ENCODE peak calls at places on chromosome 20, in seven cellular contexts. One of them, this sample, is unnamed.

GRCh38 chr20:58787211-58788067 is 63.3 kb downstream of the GNAS-AS1 start:
- DNase-seq in ovary: no peak
- DNase-seq in heart left ventricle: no peak
- DNase-seq in mucosa of descending colon: no peak
- DNase-seq in type B pancreatic cell: no peak
- DNase-seq in activated T-helper 9 cell treated with anti-CD3 and anti-CD28 coated beads, Interleukin-2, amount 50 U/mL, for 16 hours: no peak
- DNase-seq in endothelial cell: no peak
- DNase-seq in this sample: no peak

GRCh38 chr20:5504061-5504739 is 187.4 kb upstream of the PROKR2 start:
- DNase-seq in mucosa of descending colon: peak
- DNase-seq in ovary: no peak
- DNase-seq in heart left ventricle: peak
- DNase-seq in type B pancreatic cell: no peak
- DNase-seq in endothelial cell: peak
- DNase-seq in activated T-helper 9 cell treated with anti-CD3 and anti-CD28 coated beads, Interleukin-2, amount 50 U/mL, for 16 hours: no peak
- DNase-seq in this sample: no peak

GRCh38 chr20:13302647-13303425 is 81.8 kb downstream of the ISM1 start:
- DNase-seq in mucosa of descending colon: peak
- DNase-seq in activated T-helper 9 cell treated with anti-CD3 and anti-CD28 coated beads, Interleukin-2, amount 50 U/mL, for 16 hours: no peak
- DNase-seq in ovary: no peak
- DNase-seq in type B pancreatic cell: no peak
- DNase-seq in endothelial cell: peak
- DNase-seq in heart left ventricle: no peak
- DNase-seq in this sample: no peak

GRCh38 chr20:63206878-63207277 is 9.1 kb downstream of the YTHDF1 start:
- DNase-seq in activated T-helper 9 cell treated with anti-CD3 and anti-CD28 coated beads, Interleukin-2, amount 50 U/mL, for 16 hours: no peak
- DNase-seq in endothelial cell: no peak
- DNase-seq in type B pancreatic cell: no peak
- DNase-seq in mucosa of descending colon: no peak
- DNase-seq in heart left ventricle: no peak
- DNase-seq in ovary: no peak
- DNase-seq in this sample: no peak

GRCh38 chr20:63096681-63097335 is 90.0 kb upstream of the BHLHE23 start:
- DNase-seq in heart left ventricle: no peak
- DNase-seq in ovary: peak
- DNase-seq in endothelial cell: no peak
- DNase-seq in mucosa of descending colon: peak
- DNase-seq in activated T-helper 9 cell treated with anti-CD3 and anti-CD28 coated beads, Interleukin-2, amount 50 U/mL, for 16 hours: no peak
- DNase-seq in type B pancreatic cell: peak
- DNase-seq in this sample: no peak

GRCh38 chr20:24411003-24411402 is 58.4 kb upstream of the SYNDIG1 start:
- DNase-seq in heart left ventricle: no peak
- DNase-seq in ovary: no peak
- DNase-seq in activated T-helper 9 cell treated with anti-CD3 and anti-CD28 coated beads, Interleukin-2, amount 50 U/mL, for 16 hours: no peak
- DNase-seq in type B pancreatic cell: no peak
- DNase-seq in mucosa of descending colon: no peak
- DNase-seq in endothelial cell: no peak
- DNase-seq in this sample: no peak

GRCh38 chr20:61780066-61780465 is 285.6 kb downstream of the TAF4 start:
- DNase-seq in type B pancreatic cell: no peak
- DNase-seq in activated T-helper 9 cell treated with anti-CD3 and anti-CD28 coated beads, Interleukin-2, amount 50 U/mL, for 16 hours: no peak
- DNase-seq in ovary: no peak
- DNase-seq in endothelial cell: no peak
- DNase-seq in heart left ventricle: no peak
- DNase-seq in mucosa of descending colon: no peak
- DNase-seq in this sample: no peak

GRCh38 chr20:45206746-45207145 is at the start of gene SEMG1:
- DNase-seq in heart left ventricle: no peak
- DNase-seq in activated T-helper 9 cell treated with anti-CD3 and anti-CD28 coated beads, Interleukin-2, amount 50 U/mL, for 16 hours: no peak
- DNase-seq in ovary: no peak
- DNase-seq in type B pancreatic cell: no peak
- DNase-seq in endothelial cell: no peak
- DNase-seq in mucosa of descending colon: no peak
- DNase-seq in this sample: no peak

GRCh38 chr20:34907616-34908469 is 31.4 kb downstream of the ACSS2 start:
- DNase-seq in heart left ventricle: peak
- DNase-seq in mucosa of descending colon: peak
- DNase-seq in activated T-helper 9 cell treated with anti-CD3 and anti-CD28 coated beads, Interleukin-2, amount 50 U/mL, for 16 hours: no peak
- DNase-seq in endothelial cell: peak
- DNase-seq in ovary: peak
- DNase-seq in type B pancreatic cell: no peak
- DNase-seq in this sample: no peak

GRCh38 chr20:34377072-34377847 is 14.2 kb downstream of the ITCH start:
- DNase-seq in endothelial cell: no peak
- DNase-seq in activated T-helper 9 cell treated with anti-CD3 and anti-CD28 coated beads, Interleukin-2, amount 50 U/mL, for 16 hours: no peak
- DNase-seq in mucosa of descending colon: no peak
- DNase-seq in ovary: no peak
- DNase-seq in heart left ventricle: no peak
- DNase-seq in type B pancreatic cell: peak
- DNase-seq in this sample: no peak

GRCh38 chr20:36086767-36087166 is 67.8 kb upstream of the EPB41L1 start:
- DNase-seq in mucosa of descending colon: no peak
- DNase-seq in endothelial cell: no peak
- DNase-seq in heart left ventricle: no peak
- DNase-seq in ovary: no peak
- DNase-seq in type B pancreatic cell: no peak
- DNase-seq in activated T-helper 9 cell treated with anti-CD3 and anti-CD28 coated beads, Interleukin-2, amount 50 U/mL, for 16 hours: no peak
- DNase-seq in this sample: no peak

GRCh38 chr20:22333885-22334545 is 250.4 kb downstream of the FOXA2 start:
- DNase-seq in ovary: no peak
- DNase-seq in endothelial cell: peak
- DNase-seq in mucosa of descending colon: peak
- DNase-seq in activated T-helper 9 cell treated with anti-CD3 and anti-CD28 coated beads, Interleukin-2, amount 50 U/mL, for 16 hours: no peak
- DNase-seq in type B pancreatic cell: no peak
- DNase-seq in heart left ventricle: peak
- DNase-seq in this sample: no peak

GRCh38 chr20:15265910-15266309 is 928.5 kb upstream of the FLRT3 start:
- DNase-seq in heart left ventricle: no peak
- DNase-seq in activated T-helper 9 cell treated with anti-CD3 and anti-CD28 coated beads, Interleukin-2, amount 50 U/mL, for 16 hours: no peak
- DNase-seq in mucosa of descending colon: no peak
- DNase-seq in ovary: no peak
- DNase-seq in endothelial cell: no peak
- DNase-seq in type B pancreatic cell: no peak
- DNase-seq in this sample: no peak

GRCh38 chr20:25460591-25461280 is 53.3 kb downstream of the GINS1 start:
- DNase-seq in ovary: no peak
- DNase-seq in activated T-helper 9 cell treated with anti-CD3 and anti-CD28 coated beads, Interleukin-2, amount 50 U/mL, for 16 hours: no peak
- DNase-seq in heart left ventricle: no peak
- DNase-seq in type B pancreatic cell: no peak
- DNase-seq in mucosa of descending colon: no peak
- DNase-seq in endothelial cell: no peak
- DNase-seq in this sample: no peak

GRCh38 chr20:43915209-43916072 is 789 bp downstream of the TOX2 start:
- DNase-seq in endothelial cell: peak
- DNase-seq in type B pancreatic cell: no peak
- DNase-seq in activated T-helper 9 cell treated with anti-CD3 and anti-CD28 coated beads, Interleukin-2, amount 50 U/mL, for 16 hours: peak
- DNase-seq in heart left ventricle: no peak
- DNase-seq in mucosa of descending colon: peak
- DNase-seq in ovary: no peak
- DNase-seq in this sample: peak

GRCh38 chr20:42740191-42740870 is 449.4 kb downstream of the PTPRT start:
- DNase-seq in ovary: no peak
- DNase-seq in heart left ventricle: no peak
- DNase-seq in activated T-helper 9 cell treated with anti-CD3 and anti-CD28 coated beads, Interleukin-2, amount 50 U/mL, for 16 hours: no peak
- DNase-seq in type B pancreatic cell: no peak
- DNase-seq in mucosa of descending colon: no peak
- DNase-seq in endothelial cell: no peak
- DNase-seq in this sample: no peak

GRCh38 chr20:21808863-21809664 is 103.6 kb downstream of the PAX1 start:
- DNase-seq in endothelial cell: peak
- DNase-seq in activated T-helper 9 cell treated with anti-CD3 and anti-CD28 coated beads, Interleukin-2, amount 50 U/mL, for 16 hours: no peak
- DNase-seq in heart left ventricle: no peak
- DNase-seq in mucosa of descending colon: peak
- DNase-seq in type B pancreatic cell: peak
- DNase-seq in ovary: no peak
- DNase-seq in this sample: peak

GRCh38 chr20:11769825-11770224 is 147.9 kb upstream of the BTBD3 start:
- DNase-seq in mucosa of descending colon: no peak
- DNase-seq in type B pancreatic cell: no peak
- DNase-seq in activated T-helper 9 cell treated with anti-CD3 and anti-CD28 coated beads, Interleukin-2, amount 50 U/mL, for 16 hours: no peak
- DNase-seq in heart left ventricle: no peak
- DNase-seq in ovary: no peak
- DNase-seq in endothelial cell: no peak
- DNase-seq in this sample: no peak

GRCh38 chr20:36991708-36992107 is 40.2 kb upstream of the SAMHD1 start:
- DNase-seq in heart left ventricle: no peak
- DNase-seq in ovary: no peak
- DNase-seq in endothelial cell: no peak
- DNase-seq in mucosa of descending colon: no peak
- DNase-seq in type B pancreatic cell: no peak
- DNase-seq in activated T-helper 9 cell treated with anti-CD3 and anti-CD28 coated beads, Interleukin-2, amount 50 U/mL, for 16 hours: no peak
- DNase-seq in this sample: no peak

GRCh38 chr20:21102252-21102609 is 3.9 kb downstream of the LINC00237 start:
- DNase-seq in endothelial cell: peak
- DNase-seq in heart left ventricle: no peak
- DNase-seq in mucosa of descending colon: no peak
- DNase-seq in type B pancreatic cell: no peak
- DNase-seq in ovary: no peak
- DNase-seq in activated T-helper 9 cell treated with anti-CD3 and anti-CD28 coated beads, Interleukin-2, amount 50 U/mL, for 16 hours: no peak
- DNase-seq in this sample: peak

GRCh38 chr20:33648396-33649004 is 13.6 kb upstream of the C20orf144 start:
- DNase-seq in type B pancreatic cell: no peak
- DNase-seq in heart left ventricle: no peak
- DNase-seq in mucosa of descending colon: no peak
- DNase-seq in activated T-helper 9 cell treated with anti-CD3 and anti-CD28 coated beads, Interleukin-2, amount 50 U/mL, for 16 hours: no peak
- DNase-seq in endothelial cell: no peak
- DNase-seq in ovary: no peak
- DNase-seq in this sample: no peak